ENCODE peak calls at places on chromosome 11, in five cellular contexts. V is body of pancreas, O is IMR-90, E is transverse colon, L is HepG2. Q is an unnamed sample.

GRCh38 chr11:39139581-39139980 is 2319.9 kb downstream of the LRRC4C start:
- DNase-seq in V (no peak), O (no peak), E (no peak), L (no peak), Q (no peak)

GRCh38 chr11:123740787-123741158 is 687 bp downstream of the ZNF202 start:
- DNase-seq in V (peak; percentile 17), O (no peak), E (peak; percentile 9), L (no peak), Q (no peak)

GRCh38 chr11:36411202-36411640 is 98.9 kb downstream of the TRAF6 start:
- DNase-seq in V (no peak), O (no peak), E (peak; percentile 22), L (no peak), Q (no peak)

GRCh38 chr11:71452354-71453020 is 516 bp upstream of the NADSYN1 start:
- DNase-seq in V (peak; percentile 56), O (peak; percentile 35), E (peak; percentile 71), L (peak; percentile 11), Q (peak; percentile 52)

GRCh38 chr11:44241851-44242250 is 68.1 kb downstream of the ALX4 start:
- DNase-seq in V (no peak), O (no peak), E (no peak), L (no peak), Q (no peak)

GRCh38 chr11:121476379-121477032 is 23.7 kb upstream of the SORL1-AS1 start:
- DNase-seq in V (no peak), O (no peak), E (no peak), L (peak; percentile 83), Q (no peak)

GRCh38 chr11:13339196-13340153 is 61.9 kb downstream of the BMAL1 start:
- DNase-seq in V (no peak), O (peak; percentile 98), E (no peak), L (no peak), Q (no peak)

GRCh38 chr11:19853016-19853415 is 140.4 kb downstream of the NAV2 start:
- DNase-seq in V (no peak), O (peak; percentile 59), E (no peak), L (no peak), Q (no peak)

GRCh38 chr11:31968774-31969433 is 122.0 kb upstream of the RCN1 start:
- DNase-seq in V (no peak), O (peak; percentile 61), E (no peak), L (no peak), Q (peak; percentile 19)

GRCh38 chr11:26297179-26297970 is 34.6 kb upstream of the ANO3 start:
- DNase-seq in V (no peak), O (peak; percentile 75), E (no peak), L (peak; percentile 58), Q (no peak)

GRCh38 chr11:2122222-2122906 is 16.8 kb downstream of the IGF2 start:
- DNase-seq in V (no peak), O (peak; percentile 33), E (no peak), L (peak; percentile 31), Q (no peak)

GRCh38 chr11:7651700-7652099 is 21.6 kb downstream of the CYB5R2 start:
- DNase-seq in V (no peak), O (no peak), E (no peak), L (no peak), Q (no peak)

GRCh38 chr11:73393479-73394415 is 17.5 kb downstream of the RELT start:
- DNase-seq in V (peak; percentile 80), O (peak; percentile 82), E (peak; percentile 80), L (peak; percentile 65), Q (peak; percentile 68)

GRCh38 chr11:94494200-94494545 is 389 bp downstream of the ANKRD49 start:
- DNase-seq in V (no peak), O (no peak), E (no peak), L (no peak), Q (no peak)

GRCh38 chr11:1335811-1336761 is 26.7 kb upstream of the TOLLIP start:
- DNase-seq in V (peak; percentile 50), O (peak; percentile 71), E (peak; percentile 69), L (peak; percentile 26), Q (peak; percentile 68)

GRCh38 chr11:82732348-82732733 is 1.3 kb downstream of the FAM181B start:
- DNase-seq in V (no peak), O (no peak), E (no peak), L (no peak), Q (no peak)

GRCh38 chr11:117221775-117222517 is 9.9 kb downstream of the PCSK7 start:
- DNase-seq in V (peak; percentile 54), O (peak; percentile 72), E (peak; percentile 67), L (no peak), Q (peak; percentile 86)

GRCh38 chr11:92277871-92278270 is 53.3 kb downstream of the FAT3 start:
- DNase-seq in V (no peak), O (no peak), E (no peak), L (no peak), Q (no peak)

GRCh38 chr11:30786392-30787120 is 200.4 kb upstream of the MPPED2 start:
- DNase-seq in V (no peak), O (peak; percentile 37), E (no peak), L (peak; percentile 1), Q (no peak)

GRCh38 chr11:66457826-66458225 is 8.9 kb upstream of the PELI3 start:
- DNase-seq in V (no peak), O (no peak), E (no peak), L (no peak), Q (no peak)

GRCh38 chr11:15471028-15471708 is 356.4 kb downstream of the INSC start:
- DNase-seq in V (no peak), O (no peak), E (peak; percentile 45), L (no peak), Q (no peak)

GRCh38 chr11:81007046-81007445 is 1566.2 kb upstream of the TENM4 start:
- DNase-seq in V (no peak), O (peak; percentile 14), E (no peak), L (no peak), Q (no peak)

GRCh38 chr11:72975778-72976520 is 161.7 kb downstream of the ATG16L2 start:
- DNase-seq in V (no peak), O (peak; percentile 96), E (no peak), L (peak; percentile 9), Q (no peak)

GRCh38 chr11:1834132-1834610 is 619 bp upstream of the SYT8 start:
- DNase-seq in V (peak; percentile 96), O (no peak), E (peak; percentile 92), L (peak; percentile 24), Q (no peak)

GRCh38 chr11:115928811-115929210 is 424.6 kb upstream of the CADM1 start:
- DNase-seq in V (no peak), O (no peak), E (no peak), L (no peak), Q (no peak)

GRCh38 chr11:127252321-127252720 is 251.8 kb upstream of the KIRREL3 start:
- DNase-seq in V (no peak), O (no peak), E (no peak), L (no peak), Q (no peak)

GRCh38 chr11:35748644-35749043 is 86.1 kb downstream of the TRIM44 start:
- DNase-seq in V (no peak), O (no peak), E (no peak), L (no peak), Q (no peak)

GRCh38 chr11:68358416-68358815 is 46.0 kb downstream of the LRP5 start:
- DNase-seq in V (no peak), O (no peak), E (no peak), L (no peak), Q (no peak)

GRCh38 chr11:104541706-104542105 is 356.6 kb downstream of the CASP12 start:
- DNase-seq in V (no peak), O (no peak), E (no peak), L (no peak), Q (no peak)

GRCh38 chr11:15153231-15153630 is 38.5 kb downstream of the INSC start:
- DNase-seq in V (no peak), O (no peak), E (no peak), L (no peak), Q (no peak)

GRCh38 chr11:65110354-65110861 is 1.3 kb upstream of the TM7SF2 start:
- DNase-seq in V (peak; percentile 94), O (peak; percentile 74), E (peak; percentile 94), L (peak; percentile 68), Q (peak; percentile 88)
- H3K27ac ChIP-seq in V (peak overlapping the region; percentile 83), O (no peak overlapping the region), E (peak overlapping the region; percentile 83), L (peak overlapping the region; percentile 60), Q (peak overlapping the region; percentile 44)

GRCh38 chr11:75096456-75097172 is at the start of gene OR2AT4:
- DNase-seq in V (no peak), O (no peak), E (no peak), L (no peak), Q (no peak)
- TF ChIP-seq POLR2A in V (no peak), O (no peak), E (no peak), L (no peak), Q (no peak)

DNA sequence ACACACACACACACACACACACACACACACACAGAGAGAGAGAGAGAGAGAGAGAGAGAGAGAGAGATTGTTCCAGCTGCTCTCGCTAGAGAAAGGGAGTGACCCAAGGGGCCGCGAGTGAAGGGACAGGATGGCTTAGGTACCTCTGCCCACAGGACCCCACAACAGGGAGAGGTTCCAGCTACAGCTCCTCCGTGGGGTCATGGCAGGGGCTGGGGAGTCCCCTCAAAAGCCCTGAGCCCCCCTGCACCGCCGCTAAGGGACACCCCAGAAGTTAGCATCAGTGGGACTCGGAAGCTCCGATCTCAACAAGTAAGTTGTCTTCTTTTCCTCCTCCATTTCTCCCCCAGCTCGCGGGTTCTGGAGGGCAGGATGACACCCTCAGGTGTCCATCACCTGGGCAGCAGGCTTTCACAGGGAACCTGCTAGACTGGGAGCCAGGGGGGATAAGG is 280 bp downstream of the KCNJ5 start:
- DNase-seq in V (no peak), O (no peak), E (no peak), L (no peak), Q (no peak)
- H3K4me3 ChIP-seq in V (no peak overlapping the region), O (no peak overlapping the region), E (no peak overlapping the region), L (no peak overlapping the region), Q (no peak overlapping the region)

GRCh38 chr11:70066628-70067027 is 11.5 kb upstream of the ANO1 start:
- DNase-seq in V (no peak), O (no peak), E (no peak), L (no peak), Q (no peak)

GRCh38 chr11:70067036-70067435 is 11.1 kb upstream of the ANO1 start:
- DNase-seq in V (no peak), O (no peak), E (no peak), L (no peak), Q (no peak)

GRCh38 chr11:70068345-70068744 is 9.8 kb upstream of the ANO1 start:
- DNase-seq in V (no peak), O (no peak), E (no peak), L (no peak), Q (no peak)

GRCh38 chr11:70068950-70069349 is 9.2 kb upstream of the ANO1 start:
- DNase-seq in V (no peak), O (no peak), E (no peak), L (no peak), Q (no peak)

DNA sequence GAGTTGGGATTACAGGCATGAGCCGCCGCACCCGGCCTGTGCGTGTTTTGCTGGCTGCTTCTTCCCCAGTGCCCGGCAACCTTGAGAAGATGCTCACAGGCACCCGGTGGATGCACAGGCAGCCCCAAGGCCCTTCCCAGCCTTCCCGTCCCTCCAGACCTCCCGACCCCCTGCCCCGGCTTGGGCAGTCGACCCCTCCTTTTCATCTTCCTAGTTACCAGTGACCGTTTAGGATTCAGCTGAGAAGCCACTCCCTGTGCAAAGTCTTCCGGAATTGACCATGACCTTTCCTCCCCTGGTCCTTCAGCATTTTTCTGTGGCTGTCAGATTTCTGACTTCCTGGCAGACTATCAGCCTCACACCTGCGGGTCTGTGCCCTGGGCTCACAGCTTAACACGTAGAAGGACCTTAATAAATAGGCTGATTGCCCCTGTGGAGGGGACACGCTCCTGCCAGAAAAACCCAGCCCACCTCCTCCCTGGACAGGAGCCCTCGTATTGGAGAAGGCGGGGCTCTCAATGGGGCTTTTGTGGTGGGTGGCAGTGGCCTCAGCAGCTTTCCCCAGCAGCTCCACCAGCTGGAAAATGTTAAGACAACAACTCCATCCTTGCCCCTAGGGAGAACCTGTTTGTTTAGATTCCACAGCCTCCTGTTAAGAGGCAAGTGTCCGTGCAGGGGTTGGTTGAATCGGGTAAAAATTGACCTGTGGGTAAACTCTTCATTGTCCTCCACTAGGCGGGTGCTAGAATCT is 10.4 kb upstream of the ANO1 start:
- DNase-seq in V (peak; percentile 4), O (no peak), E (no peak), L (no peak), Q (no peak)
- H3K27ac ChIP-seq in V (no peak overlapping the region), O (no peak overlapping the region), E (no peak overlapping the region), L (no peak overlapping the region), Q (no peak overlapping the region)